ENCODE peak calls at places on chromosomes 7 and 10, in six cellular contexts. One of them, this sample, is unnamed.

GRCh38 chr7:113891828-113892227 is 27.0 kb downstream of the PPP1R3A start:
- DNase-seq in CD8-positive, alpha-beta T cell: no peak
- DNase-seq in ovary: no peak
- DNase-seq in uterus: no peak
- DNase-seq in AG10803: peak; percentile 17
- DNase-seq in GM23248: peak; percentile 56
- DNase-seq in this sample: no peak

GRCh38 chr7:7972128-7972527 is 3.5 kb downstream of the GLCCI1 start:
- DNase-seq in CD8-positive, alpha-beta T cell: no peak
- DNase-seq in ovary: no peak
- DNase-seq in uterus: no peak
- DNase-seq in GM23248: no peak
- DNase-seq in AG10803: no peak
- DNase-seq in this sample: no peak

GRCh38 chr10:117865945-117866344 is 180.8 kb downstream of the RAB11FIP2 start:
- DNase-seq in GM23248: peak; percentile 6
- DNase-seq in ovary: no peak
- DNase-seq in CD8-positive, alpha-beta T cell: no peak
- DNase-seq in AG10803: no peak
- DNase-seq in uterus: no peak
- DNase-seq in this sample: no peak

GRCh38 chr7:73442222-73442902 is 8.8 kb downstream of the FZD9 start:
- DNase-seq in CD8-positive, alpha-beta T cell: no peak
- DNase-seq in ovary: no peak
- DNase-seq in uterus: no peak
- DNase-seq in AG10803: no peak
- DNase-seq in GM23248: no peak
- DNase-seq in this sample: no peak

GRCh38 chr7:127718325-127718724 is 66.3 kb downstream of the SND1 start:
- DNase-seq in CD8-positive, alpha-beta T cell: no peak
- DNase-seq in ovary: no peak
- DNase-seq in uterus: no peak
- DNase-seq in AG10803: no peak
- DNase-seq in GM23248: no peak
- DNase-seq in this sample: no peak

GRCh38 chr7:74544706-74545469 is 91.2 kb downstream of the GTF2IRD1 start:
- DNase-seq in uterus: no peak
- DNase-seq in GM23248: peak; percentile 38
- DNase-seq in CD8-positive, alpha-beta T cell: no peak
- DNase-seq in AG10803: peak; percentile 18
- DNase-seq in ovary: no peak
- DNase-seq in this sample: no peak

GRCh38 chr10:101230185-101230917 is 1.1 kb upstream of the LBX1 start:
- DNase-seq in CD8-positive, alpha-beta T cell: no peak
- DNase-seq in GM23248: peak; percentile 16
- DNase-seq in AG10803: no peak
- DNase-seq in ovary: no peak
- DNase-seq in uterus: no peak
- DNase-seq in this sample: no peak

GRCh38 chr7:604038-604883 is 84.6 kb upstream of the PDGFA start:
- DNase-seq in uterus: peak; percentile 77
- DNase-seq in CD8-positive, alpha-beta T cell: peak; percentile 83
- DNase-seq in GM23248: peak; percentile 18
- DNase-seq in AG10803: no peak
- DNase-seq in ovary: peak; percentile 64
- DNase-seq in this sample: peak; percentile 98

GRCh38 chr10:14757394-14757793 is 17.3 kb downstream of the FAM107B start:
- DNase-seq in GM23248: no peak
- DNase-seq in uterus: no peak
- DNase-seq in ovary: no peak
- DNase-seq in AG10803: no peak
- DNase-seq in CD8-positive, alpha-beta T cell: no peak
- DNase-seq in this sample: no peak

GRCh38 chr7:1431644-1432380 is 27.5 kb downstream of the MICALL2 start:
- DNase-seq in GM23248: no peak
- DNase-seq in uterus: no peak
- DNase-seq in AG10803: no peak
- DNase-seq in CD8-positive, alpha-beta T cell: no peak
- DNase-seq in ovary: no peak
- DNase-seq in this sample: no peak

GRCh38 chr7:126450269-126450671 is 802.5 kb downstream of the GRM8 start:
- DNase-seq in ovary: no peak
- DNase-seq in GM23248: no peak
- DNase-seq in CD8-positive, alpha-beta T cell: no peak
- DNase-seq in uterus: no peak
- DNase-seq in AG10803: no peak
- DNase-seq in this sample: no peak

GRCh38 chr7:10973942-10974716 is 457 bp downstream of the PHF14 start:
- DNase-seq in uterus: no peak
- DNase-seq in GM23248: peak; percentile 74
- DNase-seq in AG10803: peak; percentile 36
- DNase-seq in CD8-positive, alpha-beta T cell: no peak
- DNase-seq in ovary: peak; percentile 67
- DNase-seq in this sample: peak; percentile 78

GRCh38 chr7:35849954-35850353 is 49.1 kb downstream of the SEPTIN7 start:
- DNase-seq in GM23248: no peak
- DNase-seq in AG10803: no peak
- DNase-seq in ovary: no peak
- DNase-seq in uterus: no peak
- DNase-seq in CD8-positive, alpha-beta T cell: no peak
- DNase-seq in this sample: no peak

GRCh38 chr10:75195035-75195763 is 15.4 kb upstream of the VDAC2 start:
- DNase-seq in CD8-positive, alpha-beta T cell: no peak
- DNase-seq in uterus: no peak
- DNase-seq in AG10803: peak; percentile 73
- DNase-seq in GM23248: peak; percentile 82
- DNase-seq in ovary: no peak
- DNase-seq in this sample: no peak

GRCh38 chr7:121447191-121447920 is 51.2 kb upstream of the FAM3C start:
- DNase-seq in uterus: peak; percentile 48
- DNase-seq in GM23248: peak; percentile 7
- DNase-seq in CD8-positive, alpha-beta T cell: no peak
- DNase-seq in ovary: no peak
- DNase-seq in AG10803: peak; percentile 30
- DNase-seq in this sample: no peak

GRCh38 chr10:70811881-70812280 is 3.9 kb upstream of the SGPL1 start:
- DNase-seq in CD8-positive, alpha-beta T cell: no peak
- DNase-seq in uterus: no peak
- DNase-seq in ovary: no peak
- DNase-seq in GM23248: no peak
- DNase-seq in AG10803: no peak
- DNase-seq in this sample: no peak

GRCh38 chr10:88270871-88271713 is 312.0 kb downstream of the RNLS start:
- DNase-seq in AG10803: peak; percentile 69
- DNase-seq in ovary: no peak
- DNase-seq in GM23248: peak; percentile 85
- DNase-seq in uterus: no peak
- DNase-seq in CD8-positive, alpha-beta T cell: no peak
- DNase-seq in this sample: no peak
- H3K4me3 ChIP-seq in AG10803: no peak overlapping the region
- H3K4me3 ChIP-seq in ovary: no peak overlapping the region
- H3K4me3 ChIP-seq in GM23248: peak overlapping the region; percentile 9
- H3K4me3 ChIP-seq in uterus: no peak overlapping the region
- H3K4me3 ChIP-seq in CD8-positive, alpha-beta T cell: no peak overlapping the region
- H3K4me3 ChIP-seq in this sample: no peak overlapping the region

GRCh38 chr10:125774581-125775191 is 935 bp downstream of the MMP21 start:
- DNase-seq in GM23248: no peak
- DNase-seq in AG10803: no peak
- DNase-seq in CD8-positive, alpha-beta T cell: no peak
- DNase-seq in uterus: no peak
- DNase-seq in ovary: no peak
- DNase-seq in this sample: no peak

GRCh38 chr10:125772112-125772863 is 3.3 kb downstream of the MMP21 start:
- DNase-seq in AG10803: no peak
- DNase-seq in CD8-positive, alpha-beta T cell: no peak
- DNase-seq in uterus: no peak
- DNase-seq in ovary: no peak
- DNase-seq in GM23248: no peak
- DNase-seq in this sample: no peak

GRCh38 chr10:125774144-125774543 is 1.5 kb downstream of the MMP21 start:
- DNase-seq in CD8-positive, alpha-beta T cell: no peak
- DNase-seq in AG10803: no peak
- DNase-seq in GM23248: no peak
- DNase-seq in ovary: no peak
- DNase-seq in uterus: no peak
- DNase-seq in this sample: no peak

GRCh38 chr10:125772864-125773180 is 2.8 kb downstream of the MMP21 start:
- DNase-seq in AG10803: no peak
- DNase-seq in CD8-positive, alpha-beta T cell: no peak
- DNase-seq in uterus: no peak
- DNase-seq in GM23248: no peak
- DNase-seq in ovary: no peak
- DNase-seq in this sample: no peak

DNA sequence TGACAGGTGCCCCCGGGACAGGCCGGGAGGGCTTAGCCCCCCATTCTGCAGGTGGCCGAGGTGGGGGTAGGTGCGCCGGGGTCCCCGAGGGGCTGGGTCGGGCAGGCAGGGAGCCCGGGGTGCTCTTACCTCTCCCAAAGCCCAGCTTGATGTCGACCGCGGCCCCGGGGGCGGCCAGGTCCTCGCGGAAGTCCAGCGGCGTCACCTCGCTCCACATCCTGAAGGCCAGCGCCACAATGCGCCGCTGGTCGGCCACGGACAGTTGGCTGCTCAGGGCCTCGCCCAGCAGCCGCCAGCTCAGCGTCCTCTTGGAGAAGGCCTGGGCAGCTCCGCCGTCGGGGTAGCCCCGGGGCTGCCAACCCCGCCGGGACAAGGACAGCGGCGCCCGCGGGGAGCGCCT is 1.9 kb downstream of the MMP21 start:
- DNase-seq in uterus: no peak
- DNase-seq in ovary: peak; percentile 58
- DNase-seq in CD8-positive, alpha-beta T cell: no peak
- DNase-seq in GM23248: no peak
- DNase-seq in AG10803: no peak
- DNase-seq in this sample: no peak
- H3K4me3 ChIP-seq in uterus: no peak overlapping the region
- H3K4me3 ChIP-seq in ovary: no peak overlapping the region
- H3K4me3 ChIP-seq in CD8-positive, alpha-beta T cell: no peak overlapping the region
- H3K4me3 ChIP-seq in GM23248: no peak overlapping the region
- H3K4me3 ChIP-seq in AG10803: no peak overlapping the region
- H3K4me3 ChIP-seq in this sample: no peak overlapping the region

GRCh38 chr10:86759073-86759672 is 2.8 kb downstream of the BMPR1A start:
- DNase-seq in ovary: no peak
- DNase-seq in CD8-positive, alpha-beta T cell: no peak
- DNase-seq in AG10803: peak; percentile 40
- DNase-seq in GM23248: peak; percentile 38
- DNase-seq in uterus: no peak
- DNase-seq in this sample: no peak
- H3K4me3 ChIP-seq in ovary: peak overlapping the region; percentile 74
- H3K4me3 ChIP-seq in CD8-positive, alpha-beta T cell: no peak overlapping the region
- H3K4me3 ChIP-seq in AG10803: peak overlapping the region; percentile 75
- H3K4me3 ChIP-seq in GM23248: peak overlapping the region; percentile 88
- H3K4me3 ChIP-seq in uterus: no peak overlapping the region
- H3K4me3 ChIP-seq in this sample: peak overlapping the region; percentile 95

GRCh38 chr10:91188889-91189288 is 31.6 kb upstream of the PCGF5 start:
- DNase-seq in ovary: no peak
- DNase-seq in AG10803: no peak
- DNase-seq in CD8-positive, alpha-beta T cell: no peak
- DNase-seq in uterus: no peak
- DNase-seq in GM23248: no peak
- DNase-seq in this sample: no peak
- H3K4me3 ChIP-seq in ovary: no peak overlapping the region
- H3K4me3 ChIP-seq in AG10803: no peak overlapping the region
- H3K4me3 ChIP-seq in CD8-positive, alpha-beta T cell: no peak overlapping the region
- H3K4me3 ChIP-seq in uterus: no peak overlapping the region
- H3K4me3 ChIP-seq in GM23248: no peak overlapping the region
- H3K4me3 ChIP-seq in this sample: no peak overlapping the region

DNA sequence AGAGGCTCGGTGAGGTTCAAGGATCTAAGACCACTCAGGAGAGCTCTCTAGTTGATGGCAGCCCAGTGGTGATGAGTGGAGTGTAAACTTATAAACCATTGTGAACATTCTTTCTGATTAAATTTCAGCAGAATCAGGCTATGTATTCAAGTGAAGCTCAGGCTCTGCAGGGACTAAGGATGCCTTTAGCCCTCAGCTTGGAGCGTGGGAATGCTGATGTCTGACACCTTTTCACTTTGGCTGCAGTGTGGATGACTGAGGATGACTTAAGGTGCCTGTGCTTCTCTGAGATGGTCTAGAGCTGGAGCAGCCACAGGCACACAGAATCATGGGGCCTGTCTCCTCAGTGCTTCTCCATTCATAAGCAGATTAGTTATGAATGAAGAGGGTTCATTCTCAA is 150.4 kb downstream of the SORCS3 start:
- DNase-seq in CD8-positive, alpha-beta T cell: no peak
- DNase-seq in GM23248: no peak
- DNase-seq in AG10803: no peak
- DNase-seq in uterus: no peak
- DNase-seq in ovary: no peak
- DNase-seq in this sample: no peak
- H3K4me3 ChIP-seq in CD8-positive, alpha-beta T cell: no peak overlapping the region
- H3K4me3 ChIP-seq in GM23248: no peak overlapping the region
- H3K4me3 ChIP-seq in AG10803: no peak overlapping the region
- H3K4me3 ChIP-seq in uterus: no peak overlapping the region
- H3K4me3 ChIP-seq in ovary: no peak overlapping the region
- H3K4me3 ChIP-seq in this sample: no peak overlapping the region

GRCh38 chr10:97714401-97715258 is 1.1 kb downstream of the MARVELD1 start:
- DNase-seq in uterus: peak; percentile 82
- DNase-seq in CD8-positive, alpha-beta T cell: no peak
- DNase-seq in AG10803: peak; percentile 86
- DNase-seq in GM23248: peak; percentile 94
- DNase-seq in ovary: peak; percentile 85
- DNase-seq in this sample: peak; percentile 92
- H3K4me3 ChIP-seq in uterus: peak overlapping the region; percentile 80
- H3K4me3 ChIP-seq in CD8-positive, alpha-beta T cell: peak overlapping the region; percentile 57
- H3K4me3 ChIP-seq in AG10803: peak overlapping the region; percentile 86
- H3K4me3 ChIP-seq in GM23248: peak overlapping the region; percentile 73
- H3K4me3 ChIP-seq in ovary: peak overlapping the region; percentile 94
- H3K4me3 ChIP-seq in this sample: peak overlapping the region; percentile 81

This sample was measured in coronary artery.